ENCODE peak calls at places on chromosomes 3 and 15, in seven cellular contexts. Y, W, C, Z, K, H and P are unnamed samples.

GRCh38 chr15:79853492-79854328 is 43.1 kb downstream of the MTHFS start:
- DNase-seq in Y (peak), W (peak), C (peak), Z (peak), K (peak), H (peak), P (peak)

GRCh38 chr3:54954019-54954418 is 26.2 kb upstream of the LRTM1 start:
- DNase-seq in Y (no peak), W (no peak), C (peak), Z (peak), K (no peak), H (no peak), P (peak)

GRCh38 chr15:84788500-84788899 is 28.7 kb upstream of the ALPK3 start:
- DNase-seq in Y (no peak), W (no peak), C (no peak), Z (no peak), K (no peak), H (no peak), P (no peak)

GRCh38 chr15:41934843-41935242 is 37.5 kb downstream of the EHD4 start:
- DNase-seq in Y (no peak), W (peak), C (no peak), Z (no peak), K (no peak), H (no peak), P (no peak)

GRCh38 chr15:43769584-43770228 is 7.1 kb downstream of the ELL3 start:
- DNase-seq in Y (no peak), W (peak), C (peak), Z (peak), K (no peak), H (peak), P (peak)

GRCh38 chr15:40999190-40999589 is 45.9 kb downstream of the CHAC1 start:
- DNase-seq in Y (no peak), W (no peak), C (peak), Z (peak), K (no peak), H (no peak), P (peak)

GRCh38 chr15:69664572-69665326 is 212.1 kb downstream of the RPLP1 start:
- DNase-seq in Y (no peak), W (no peak), C (no peak), Z (no peak), K (no peak), H (no peak), P (no peak)

GRCh38 chr15:77901921-77902750 is 175.4 kb downstream of the TBC1D2B start:
- DNase-seq in Y (peak), W (no peak), C (no peak), Z (no peak), K (no peak), H (no peak), P (no peak)

GRCh38 chr15:76217867-76218217 is 93.4 kb downstream of the ETFA start:
- DNase-seq in Y (no peak), W (no peak), C (no peak), Z (no peak), K (no peak), H (no peak), P (no peak)

GRCh38 chr3:2983987-2984724 is 126.0 kb downstream of the IL5RA start:
- DNase-seq in Y (no peak), W (no peak), C (no peak), Z (no peak), K (no peak), H (no peak), P (no peak)

GRCh38 chr15:89329329-89330084 is 5.1 kb downstream of the POLG start:
- DNase-seq in Y (no peak), W (no peak), C (no peak), Z (no peak), K (no peak), H (no peak), P (no peak)

GRCh38 chr3:24519368-24520100 is 24.9 kb upstream of the THRB start:
- DNase-seq in Y (no peak), W (no peak), C (no peak), Z (no peak), K (no peak), H (no peak), P (no peak)

GRCh38 chr3:76652524-76652923 is 387.4 kb upstream of the ROBO2 start:
- DNase-seq in Y (no peak), W (no peak), C (no peak), Z (no peak), K (no peak), H (no peak), P (no peak)

GRCh38 chr15:63915888-63916731 is 82.4 kb upstream of the HERC1 start:
- DNase-seq in Y (peak), W (no peak), C (no peak), Z (no peak), K (no peak), H (no peak), P (peak)

GRCh38 chr15:87135109-87135508 is 1055.4 kb downstream of the AGBL1 start:
- DNase-seq in Y (no peak), W (no peak), C (no peak), Z (no peak), K (no peak), H (no peak), P (no peak)

GRCh38 chr3:134055661-134056060 is 25.9 kb upstream of the SLCO2A1 start:
- DNase-seq in Y (no peak), W (peak), C (no peak), Z (no peak), K (no peak), H (no peak), P (no peak)

GRCh38 chr3:34889641-34890040 is 749.7 kb upstream of the ARPP21 start:
- DNase-seq in Y (no peak), W (no peak), C (no peak), Z (no peak), K (no peak), H (no peak), P (no peak)

GRCh38 chr3:140467104-140467577 is 210.7 kb upstream of the TRIM42 start:
- DNase-seq in Y (no peak), W (no peak), C (no peak), Z (peak), K (no peak), H (no peak), P (peak)

GRCh38 chr15:56939257-56939656 is 20.8 kb downstream of the TCF12 start:
- DNase-seq in Y (no peak), W (no peak), C (no peak), Z (no peak), K (no peak), H (no peak), P (no peak)

GRCh38 chr3:151538706-151539403 is 78.0 kb upstream of the IGSF10 start:
- DNase-seq in Y (peak), W (no peak), C (no peak), Z (peak), K (peak), H (no peak), P (peak)

GRCh38 chr15:74514039-74514438 is 27.0 kb upstream of the ARID3B start:
- DNase-seq in Y (no peak), W (no peak), C (no peak), Z (no peak), K (no peak), H (no peak), P (no peak)

GRCh38 chr3:81198766-81199165 is 562.7 kb downstream of the GBE1 start:
- DNase-seq in Y (no peak), W (no peak), C (no peak), Z (peak), K (no peak), H (no peak), P (no peak)

GRCh38 chr3:13088020-13089006 is 15.1 kb upstream of the IQSEC1 start:
- DNase-seq in Y (no peak), W (no peak), C (no peak), Z (no peak), K (no peak), H (no peak), P (no peak)

GRCh38 chr3:58336135-58336882 is 3.6 kb downstream of the PXK start:
- DNase-seq in Y (no peak), W (no peak), C (no peak), Z (peak), K (no peak), H (no peak), P (peak)

GRCh38 chr3:55723653-55724406 is 236.7 kb upstream of the WNT5A start:
- DNase-seq in Y (no peak), W (no peak), C (no peak), Z (no peak), K (no peak), H (no peak), P (no peak)

GRCh38 chr15:42691770-42692169 is 45.2 kb downstream of the CDAN1 start:
- DNase-seq in Y (no peak), W (no peak), C (no peak), Z (no peak), K (no peak), H (no peak), P (no peak)

GRCh38 chr3:119559441-119559963 is at the start of gene CD80:
- DNase-seq in Y (no peak), W (peak), C (no peak), Z (peak), K (peak), H (peak), P (peak)

GRCh38 chr3:5039585-5039984 is 60.3 kb downstream of the BHLHE40 start:
- DNase-seq in Y (no peak), W (no peak), C (no peak), Z (no peak), K (no peak), H (no peak), P (no peak)

DNA sequence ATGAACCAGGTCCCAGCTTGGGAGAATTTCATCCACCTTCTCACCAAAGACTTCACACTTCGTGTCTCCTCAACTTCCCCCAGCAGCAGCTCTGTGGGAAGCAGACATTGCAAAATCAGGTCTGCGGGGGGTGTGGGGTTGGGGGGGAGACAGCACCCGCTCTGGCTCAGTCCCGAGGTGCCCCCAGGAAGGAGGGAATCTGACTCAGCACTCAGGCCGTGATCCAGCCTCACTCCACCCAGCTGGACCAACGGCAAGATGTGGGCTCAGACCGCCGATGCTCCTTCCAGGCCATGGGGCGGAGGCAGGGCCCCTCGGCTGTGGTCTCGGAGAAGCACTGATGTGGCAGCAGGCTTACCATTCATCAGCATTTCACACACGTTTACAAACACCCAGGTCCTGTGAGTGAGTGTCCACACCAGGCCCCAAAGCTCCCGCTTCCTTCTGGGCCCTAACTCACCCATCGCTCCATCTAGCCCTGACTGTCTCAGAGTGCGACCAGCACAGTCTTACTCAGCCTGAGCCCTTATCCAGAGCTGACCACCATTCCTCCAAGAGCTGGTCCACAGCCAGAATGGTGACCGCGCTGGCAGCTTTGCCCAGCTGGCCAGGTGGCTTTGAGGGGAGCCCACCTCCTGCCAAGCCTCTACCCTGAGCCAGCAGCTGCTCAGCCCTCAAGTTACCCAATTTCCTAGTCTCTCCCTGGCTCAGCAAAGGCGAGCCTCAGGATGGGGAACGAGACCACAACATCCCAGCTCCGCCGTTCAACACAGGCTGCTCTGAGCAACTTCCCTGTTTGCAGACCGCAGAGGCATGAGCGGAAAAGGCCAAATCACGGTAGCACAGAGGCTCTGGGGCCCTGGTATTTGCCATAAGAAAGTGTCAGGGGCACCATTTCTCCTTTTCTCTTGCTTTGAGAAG is 3.3 kb downstream of the STAB1 start:
- DNase-seq in Y (peak), W (no peak), C (no peak), Z (peak), K (peak), H (no peak), P (peak)
- H3K4me3 ChIP-seq in Y (no peak), W (no peak), C (no peak), Z (no peak), K (no peak), H (no peak), P (no peak)

DNA sequence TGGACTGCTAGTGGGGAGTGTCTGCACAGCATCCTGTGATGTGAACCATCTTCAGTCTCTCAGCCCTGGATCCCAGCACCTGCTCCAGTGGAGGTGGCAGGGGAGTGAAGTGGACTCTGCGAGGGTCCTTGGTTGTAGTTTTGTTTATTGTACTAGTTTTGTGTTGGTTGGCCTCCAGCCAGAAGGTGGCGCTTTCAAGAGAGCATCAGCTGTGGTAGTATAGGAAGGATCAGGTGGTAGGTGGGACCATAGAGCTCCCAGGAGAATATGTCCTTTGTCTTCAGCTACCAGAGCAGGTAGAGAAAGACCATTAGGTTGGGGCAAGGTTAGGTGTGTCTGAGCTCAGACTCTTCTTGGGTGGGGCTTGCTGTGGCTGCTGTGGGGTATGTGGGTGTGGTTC is 20.9 kb downstream of the NEK11 start:
- DNase-seq in Y (no peak), W (no peak), C (no peak), Z (no peak), K (no peak), H (no peak), P (no peak)
- TF ChIP-seq CTCF in Y (no peak), W (no peak), C (no peak), Z (no peak), K (no peak), H (no peak), P (no peak)

GRCh38 chr15:37105795-37106333 is 5.5 kb upstream of the MEIS2 start:
- DNase-seq in Y (no peak), W (no peak), C (no peak), Z (no peak), K (no peak), H (no peak), P (no peak)
- H3K4me3 ChIP-seq in Y (peak), W (peak), C (no peak), Z (peak), K (no peak), H (no peak), P (no peak)

GRCh38 chr15:39887832-39888231 is 32.2 kb downstream of the GPR176 start:
- DNase-seq in Y (no peak), W (peak), C (no peak), Z (peak), K (no peak), H (no peak), P (peak)
- TF ChIP-seq CTCF in Y (peak), W (no peak), C (peak), Z (peak), K (no peak), H (peak), P (peak)

GRCh38 chr3:163556804-163557203 is 1521.5 kb downstream of the SI start:
- DNase-seq in Y (no peak), W (no peak), C (no peak), Z (no peak), K (no peak), H (no peak), P (no peak)

GRCh38 chr3:163561151-163561550 is 1517.1 kb downstream of the SI start:
- DNase-seq in Y (no peak), W (no peak), C (no peak), Z (no peak), K (no peak), H (no peak), P (no peak)

GRCh38 chr3:163560459-163560858 is 1517.8 kb downstream of the SI start:
- DNase-seq in Y (no peak), W (no peak), C (no peak), Z (no peak), K (no peak), H (no peak), P (no peak)

DNA sequence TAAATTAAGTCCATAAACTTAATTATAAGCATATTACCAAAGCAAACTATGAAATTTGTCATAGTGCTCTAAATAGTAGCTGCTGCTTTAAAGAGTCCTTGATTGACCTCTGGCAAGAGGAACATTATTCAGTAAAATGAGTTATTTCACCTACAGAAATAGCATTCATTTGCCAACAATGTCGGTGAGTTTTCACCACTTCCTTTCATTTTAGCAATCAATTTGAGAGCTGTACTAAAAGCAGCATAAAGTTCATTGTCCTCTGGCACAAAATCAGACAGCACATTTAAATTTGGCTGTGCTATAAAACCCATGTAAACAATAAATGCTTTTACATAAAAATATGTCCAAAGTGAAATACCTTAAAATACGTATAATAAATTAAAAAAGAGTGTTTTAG is 1515.7 kb downstream of the SI start:
- DNase-seq in Y (no peak), W (no peak), C (no peak), Z (peak), K (no peak), H (no peak), P (no peak)
- H3K4me3 ChIP-seq in Y (no peak), W (no peak), C (no peak), Z (no peak), K (no peak), H (no peak), P (no peak)

GRCh38 chr3:53841296-53841695 is 4.9 kb downstream of the CHDH start:
- DNase-seq in Y (no peak), W (peak), C (no peak), Z (no peak), K (no peak), H (no peak), P (no peak)
- TF ChIP-seq CTCF in Y (no peak), W (no peak), C (no peak), Z (no peak), K (no peak), H (no peak), P (no peak)

DNA sequence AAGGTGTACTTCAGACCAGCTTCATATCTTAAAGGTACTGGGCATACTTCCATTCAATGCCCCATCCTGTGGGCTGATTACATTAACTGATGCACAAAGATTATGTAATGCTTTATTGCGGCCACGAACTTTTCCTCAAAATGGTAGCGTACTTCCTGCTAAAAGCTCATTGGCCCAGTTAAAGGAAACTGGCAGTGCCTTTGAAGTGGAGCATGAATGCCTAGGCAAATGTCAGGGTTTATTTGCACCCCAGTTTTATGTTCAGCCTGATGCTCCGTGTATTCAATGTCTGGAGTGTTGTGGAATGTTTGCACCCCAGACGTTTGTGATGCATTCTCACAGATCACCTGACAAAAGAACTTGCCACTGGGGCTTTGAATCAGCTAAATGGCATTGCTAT is 3.4 kb downstream of the SKIL start:
- DNase-seq in Y (no peak), W (no peak), C (no peak), Z (no peak), K (no peak), H (no peak), P (no peak)
- H3K4me3 ChIP-seq in Y (no peak), W (no peak), C (peak), Z (no peak), K (no peak), H (no peak), P (no peak)

GRCh38 chr3:9142346-9142745 is 107.1 kb downstream of the SRGAP3 start:
- DNase-seq in Y (no peak), W (no peak), C (no peak), Z (peak), K (no peak), H (no peak), P (peak)
- TF ChIP-seq CTCF in Y (no peak), W (no peak), C (no peak), Z (no peak), K (no peak), H (no peak), P (no peak)

GRCh38 chr3:122246214-122246613 is 62.7 kb downstream of the CASR start:
- DNase-seq in Y (no peak), W (no peak), C (no peak), Z (no peak), K (no peak), H (no peak), P (no peak)

GRCh38 chr3:122247825-122248185 is 64.3 kb downstream of the CASR start:
- DNase-seq in Y (no peak), W (no peak), C (no peak), Z (peak), K (no peak), H (no peak), P (no peak)

GRCh38 chr3:122247087-122247824 is 63.8 kb downstream of the CASR start:
- DNase-seq in Y (no peak), W (no peak), C (no peak), Z (no peak), K (no peak), H (no peak), P (no peak)

GRCh38 chr3:122251428-122251827 is 68.0 kb downstream of the CASR start:
- DNase-seq in Y (no peak), W (no peak), C (no peak), Z (no peak), K (no peak), H (no peak), P (no peak)

GRCh38 chr3:122245513-122246174 is 62.2 kb downstream of the CASR start:
- DNase-seq in Y (no peak), W (no peak), C (peak), Z (peak), K (no peak), H (no peak), P (peak)
- H3K4me3 ChIP-seq in Y (no peak), W (no peak), C (no peak), Z (no peak), K (no peak), H (no peak), P (no peak)